ENCODE peak calls at places on chromosomes 7 and 10, in eight cellular contexts. X, P, N, R, A, L, K and E are unnamed samples.

GRCh38 chr7:46059308-46060020 is 138.4 kb upstream of the IGFBP3 start:
- DNase-seq in X (no peak), L (no peak), R (no peak), N (no peak), A (no peak), P (no peak), K (no peak), E (peak; percentile 74)

GRCh38 chr7:41972270-41972669 is 264.7 kb downstream of the GLI3 start:
- DNase-seq in P (no peak), L (no peak), N (no peak), K (no peak), X (no peak), R (no peak), A (no peak), E (no peak)

GRCh38 chr10:112182808-112183328 is 697 bp downstream of the GPAM start:
- DNase-seq in P (no peak), N (no peak), A (no peak), L (no peak), K (peak; percentile 47), X (no peak), R (no peak), E (no peak)

GRCh38 chr10:107626862-107627261 is 462.4 kb upstream of the SORCS1 start:
- DNase-seq in P (no peak), N (no peak), L (no peak), A (no peak), R (no peak), K (no peak), X (no peak), E (no peak)

GRCh38 chr10:116044722-116045374 is 228.2 kb downstream of the GFRA1 start:
- DNase-seq in X (no peak), P (no peak), K (no peak), A (no peak), N (no peak), L (no peak), R (no peak), E (peak; percentile 1)

GRCh38 chr7:113444281-113444680 is 325.9 kb upstream of the SMIM30 start:
- DNase-seq in K (no peak), R (no peak), N (no peak), A (no peak), L (no peak), P (no peak), X (no peak), E (no peak)

GRCh38 chr7:33157781-33158180 is 28.4 kb downstream of the BBS9 start:
- DNase-seq in P (no peak), A (no peak), K (no peak), L (peak; percentile 31), R (no peak), N (peak; percentile 17), X (no peak), E (peak; percentile 54)

GRCh38 chr10:122157451-122157850 is 113.6 kb upstream of the BTBD16 start:
- DNase-seq in L (no peak), P (no peak), N (peak; percentile 27), A (no peak), R (no peak), K (no peak), X (no peak), E (no peak)

GRCh38 chr7:103469095-103469948 is 23.3 kb upstream of the SLC26A5 start:
- DNase-seq in N (no peak), P (no peak), L (no peak), K (no peak), X (no peak), A (no peak), R (no peak), E (no peak)

GRCh38 chr10:12801214-12802087 is 200.1 kb downstream of the CCDC3 start:
- DNase-seq in A (no peak), P (no peak), K (no peak), N (no peak), L (no peak), X (no peak), R (no peak), E (no peak)

GRCh38 chr7:17557305-17557704 is 258.9 kb downstream of the AHR start:
- DNase-seq in A (no peak), R (no peak), L (no peak), K (no peak), N (peak; percentile 21), X (no peak), P (no peak), E (peak; percentile 90)

GRCh38 chr7:6430271-6430940 is 17.3 kb downstream of the DAGLB start:
- DNase-seq in P (no peak), L (peak; percentile 47), X (no peak), K (peak; percentile 69), R (no peak), A (peak; percentile 56), N (peak; percentile 80), E (peak; percentile 57)

GRCh38 chr10:50310560-50311174 is 59.4 kb upstream of the ASAH2 start:
- DNase-seq in K (peak; percentile 91), N (no peak), X (no peak), L (no peak), R (peak; percentile 37), P (no peak), A (peak; percentile 61), E (no peak)

GRCh38 chr10:92689663-92690210 is at the start of gene HHEX:
- DNase-seq in N (peak; percentile 76), A (peak; percentile 81), L (no peak), X (peak; percentile 73), K (peak; percentile 81), R (peak; percentile 76), P (no peak), E (peak; percentile 64)

GRCh38 chr7:158028971-158029370 is 558.7 kb downstream of the PTPRN2 start:
- DNase-seq in K (peak; percentile 5), X (no peak), N (no peak), R (no peak), L (no peak), A (no peak), P (no peak), E (no peak)

GRCh38 chr7:135929249-135929648 is 47.9 kb downstream of the MTPN start:
- DNase-seq in N (peak; percentile 47), R (no peak), A (no peak), L (no peak), P (no peak), X (no peak), K (no peak), E (no peak)

GRCh38 chr7:135930565-135931423 is 46.4 kb downstream of the MTPN start:
- DNase-seq in X (no peak), L (peak; percentile 72), A (peak; percentile 65), P (no peak), N (peak; percentile 62), R (no peak), K (peak; percentile 58), E (peak; percentile 38)

GRCh38 chr7:135929692-135930091 is 47.5 kb downstream of the MTPN start:
- DNase-seq in R (no peak), P (no peak), K (no peak), L (no peak), N (no peak), X (no peak), A (no peak), E (no peak)

GRCh38 chr7:135925205-135925604 is 52.0 kb downstream of the MTPN start:
- DNase-seq in K (no peak), X (no peak), R (no peak), L (peak; percentile 18), N (peak; percentile 16), A (no peak), P (no peak), E (peak; percentile 40)

DNA sequence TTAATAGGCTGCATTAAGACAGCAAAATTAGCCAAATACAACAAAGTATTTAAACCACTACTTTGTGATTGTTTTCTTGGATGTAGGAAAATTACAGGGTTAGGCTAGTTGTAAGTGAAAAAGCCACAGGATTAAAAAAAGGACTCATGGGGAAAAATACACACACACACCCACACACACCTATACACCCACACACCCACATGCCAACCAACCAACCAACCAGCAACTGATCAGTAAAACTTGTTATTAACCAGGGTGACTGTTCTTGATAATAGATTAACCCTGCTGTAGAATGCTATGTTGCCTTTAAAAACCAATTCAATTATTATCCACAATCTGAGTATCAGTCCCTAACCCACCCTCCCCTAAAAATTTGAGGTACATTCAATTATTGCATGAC is 49.0 kb downstream of the MTPN start:
- DNase-seq in X (no peak), R (no peak), L (no peak), K (no peak), P (no peak), A (no peak), N (no peak), E (no peak)
- TF ChIP-seq CTCF in X (no peak), R (no peak), L (no peak), K (no peak), P (no peak), A (no peak), N (no peak), E (no peak)

GRCh38 chr7:25835191-25835590 is 316.8 kb upstream of the NFE2L3 start:
- DNase-seq in R (no peak), A (no peak), K (no peak), L (no peak), P (peak; percentile 48), X (no peak), N (peak; percentile 64), E (peak; percentile 33)

GRCh38 chr7:25841575-25841974 is 310.4 kb upstream of the NFE2L3 start:
- DNase-seq in P (no peak), A (no peak), K (no peak), R (no peak), N (no peak), L (no peak), X (no peak), E (no peak)

GRCh38 chr7:25842201-25842726 is 309.7 kb upstream of the NFE2L3 start:
- DNase-seq in R (no peak), X (no peak), L (no peak), P (no peak), N (no peak), A (no peak), K (no peak), E (no peak)

GRCh38 chr7:25840209-25840792 is 311.7 kb upstream of the NFE2L3 start:
- DNase-seq in X (no peak), N (no peak), L (no peak), K (no peak), P (no peak), A (no peak), R (no peak), E (no peak)

GRCh38 chr7:25839084-25839769 is 312.8 kb upstream of the NFE2L3 start:
- DNase-seq in N (no peak), L (no peak), A (peak; percentile 39), X (no peak), P (no peak), K (no peak), R (no peak), E (no peak)
- TF ChIP-seq CTCF in N (peak; percentile 21), L (peak; percentile 66), A (peak; percentile 52), X (no peak), P (peak; percentile 68), K (peak; percentile 73), R (peak; percentile 63), E (peak; percentile 61)

GRCh38 chr7:30173058-30173897 is 38.5 kb downstream of the MTURN start:
- DNase-seq in P (no peak), K (peak; percentile 55), N (peak; percentile 89), R (peak; percentile 18), A (peak; percentile 74), L (peak; percentile 68), X (peak; percentile 81), E (peak; percentile 94)
- TF ChIP-seq CTCF in P (peak; percentile 20), K (no peak), N (peak; percentile 43), R (no peak), A (peak; percentile 52), L (peak; percentile 30), X (no peak), E (peak; percentile 48)

DNA sequence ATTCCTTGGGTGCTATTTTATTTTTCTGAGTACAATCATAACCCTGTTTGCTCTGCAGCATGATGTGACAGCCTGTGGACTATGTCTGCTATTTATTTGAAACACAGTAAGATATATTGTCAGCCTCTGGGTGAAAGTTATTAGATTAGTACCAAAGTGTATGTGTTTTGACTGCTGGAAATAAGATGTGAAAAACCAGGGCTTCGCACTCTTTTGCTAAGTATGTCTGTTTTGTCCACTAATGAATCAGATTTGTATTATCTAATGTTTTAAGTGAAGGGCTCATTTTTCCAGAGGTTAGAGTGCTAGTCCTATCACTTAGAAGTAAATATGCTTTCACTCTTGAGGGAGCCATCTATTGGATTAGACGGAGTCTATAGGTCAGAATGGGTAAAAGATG is 569.8 kb upstream of the FZD8 start:
- DNase-seq in A (no peak), R (no peak), X (no peak), L (no peak), P (no peak), N (no peak), K (no peak), E (no peak)
- TF ChIP-seq CTCF in A (no peak), R (no peak), X (no peak), L (no peak), P (no peak), N (no peak), K (no peak), E (no peak)